ENCODE peak calls at places on chromosome 10, in six cellular contexts. H is adrenal gland, C is ovary, E is IMR-90, V is esophagus muscularis mucosa, U is thyroid gland. J is an unnamed sample.

GRCh38 chr10:116268976-116269375 is 4.0 kb downstream of the GFRA1 start:
- DNase-seq in H (no peak), C (no peak), E (no peak), V (no peak), U (no peak), J (no peak)

GRCh38 chr10:129277080-129277479 is 190.0 kb upstream of the MGMT start:
- DNase-seq in H (no peak), C (no peak), E (no peak), V (no peak), U (no peak), J (no peak)

GRCh38 chr10:102261196-102261595 is 15.9 kb downstream of the GBF1 start:
- DNase-seq in H (no peak), C (no peak), E (no peak), V (no peak), U (no peak), J (no peak)

GRCh38 chr10:121540773-121541395 is 57.4 kb downstream of the FGFR2 start:
- DNase-seq in H (no peak), C (no peak), E (no peak), V (no peak), U (no peak), J (no peak)

GRCh38 chr10:118734477-118734876 is 20.3 kb downstream of the CACUL1 start:
- DNase-seq in H (no peak), C (no peak), E (no peak), V (no peak), U (no peak), J (no peak)

GRCh38 chr10:33329178-33329577 is 5.3 kb downstream of the NRP1 start:
- DNase-seq in H (no peak), C (no peak), E (no peak), V (no peak), U (no peak), J (no peak)

GRCh38 chr10:65570143-65571010 is 1355.5 kb upstream of the LRRTM3 start:
- DNase-seq in H (peak), C (peak), E (peak), V (no peak), U (peak), J (peak)

GRCh38 chr10:3902054-3902808 is 117.2 kb upstream of the KLF6 start:
- DNase-seq in H (no peak), C (no peak), E (no peak), V (no peak), U (no peak), J (no peak)

GRCh38 chr10:78754269-78755074 is 314.3 kb upstream of the ZMIZ1 start:
- DNase-seq in H (no peak), C (no peak), E (peak), V (no peak), U (peak), J (no peak)

GRCh38 chr10:72297281-72297967 is 23.7 kb downstream of the DDIT4 start:
- DNase-seq in H (peak), C (peak), E (peak), V (peak), U (peak), J (no peak)

GRCh38 chr10:23005150-23005549 is 77.3 kb downstream of the ARMC3 start:
- DNase-seq in H (no peak), C (no peak), E (no peak), V (no peak), U (no peak), J (no peak)

GRCh38 chr10:68067508-68067907 is 7.6 kb downstream of the HERC4 start:
- DNase-seq in H (no peak), C (no peak), E (no peak), V (no peak), U (no peak), J (no peak)

GRCh38 chr10:114920459-114920858 is 17.5 kb upstream of the TRUB1 start:
- DNase-seq in H (no peak), C (no peak), E (no peak), V (peak), U (no peak), J (no peak)

GRCh38 chr10:33341638-33342037 is 7.2 kb upstream of the NRP1 start:
- DNase-seq in H (no peak), C (no peak), E (peak), V (no peak), U (no peak), J (no peak)

GRCh38 chr10:3785849-3786290 is 861 bp upstream of the KLF6 start:
- DNase-seq in H (no peak), C (peak), E (peak), V (peak), U (no peak), J (no peak)

GRCh38 chr10:66513504-66513903 is 412.3 kb upstream of the LRRTM3 start:
- DNase-seq in H (no peak), C (no peak), E (no peak), V (no peak), U (no peak), J (no peak)

GRCh38 chr10:48976208-48976607 is 36.6 kb upstream of the LRRC18 start:
- DNase-seq in H (peak), C (no peak), E (peak), V (no peak), U (peak), J (peak)

GRCh38 chr10:79049931-79050895 is 18.6 kb upstream of the ZMIZ1 start:
- DNase-seq in H (peak), C (no peak), E (peak), V (no peak), U (no peak), J (no peak)

GRCh38 chr10:5092848-5093790 is 1.1 kb upstream of the AKR1C3 start:
- DNase-seq in H (no peak), C (no peak), E (no peak), V (no peak), U (no peak), J (no peak)

GRCh38 chr10:68043030-68043429 is 32.1 kb downstream of the HERC4 start:
- DNase-seq in H (no peak), C (no peak), E (peak), V (no peak), U (no peak), J (peak)

GRCh38 chr10:114492351-114493037 is 88.2 kb upstream of the AFAP1L2 start:
- DNase-seq in H (no peak), C (no peak), E (peak), V (no peak), U (no peak), J (no peak)

GRCh38 chr10:5512881-5513698 is 11.7 kb upstream of the CALML3 start:
- DNase-seq in H (no peak), C (no peak), E (no peak), V (no peak), U (no peak), J (no peak)

GRCh38 chr10:94052901-94053638 is 59.3 kb downstream of the PLCE1 start:
- DNase-seq in H (no peak), C (no peak), E (no peak), V (no peak), U (peak), J (no peak)

GRCh38 chr10:85548038-85548437 is 818.6 kb downstream of the GRID1 start:
- DNase-seq in H (no peak), C (no peak), E (no peak), V (no peak), U (peak), J (peak)

GRCh38 chr10:35271086-35271834 is 65.0 kb upstream of the CCNY start:
- DNase-seq in H (no peak), C (no peak), E (no peak), V (no peak), U (no peak), J (no peak)

GRCh38 chr10:72096115-72097000 is 8.0 kb upstream of the SPOCK2 start:
- DNase-seq in H (no peak), C (no peak), E (peak), V (peak), U (no peak), J (no peak)

GRCh38 chr10:63703113-63703670 is 182.0 kb downstream of the REEP3 start:
- DNase-seq in H (no peak), C (no peak), E (peak), V (no peak), U (no peak), J (no peak)

GRCh38 chr10:125263551-125263950 is 103.2 kb upstream of the CTBP2 start:
- DNase-seq in H (no peak), C (no peak), E (peak), V (no peak), U (no peak), J (peak)

GRCh38 chr10:84140036-84140379 is 699 bp downstream of the GHITM start:
- DNase-seq in H (peak), C (peak), E (peak), V (no peak), U (peak), J (no peak)

GRCh38 chr10:46293832-46294640 is 7.2 kb downstream of the ANTXRL start:
- DNase-seq in H (peak), C (peak), E (no peak), V (no peak), U (no peak), J (no peak)

GRCh38 chr10:11825796-11826414 is 2.7 kb downstream of the PROSER2 start:
- DNase-seq in H (no peak), C (no peak), E (no peak), V (no peak), U (no peak), J (no peak)

GRCh38 chr10:58963101-58963534 is 213.3 kb upstream of the PHYHIPL start:
- DNase-seq in H (no peak), C (no peak), E (no peak), V (no peak), U (peak), J (no peak)

DNA sequence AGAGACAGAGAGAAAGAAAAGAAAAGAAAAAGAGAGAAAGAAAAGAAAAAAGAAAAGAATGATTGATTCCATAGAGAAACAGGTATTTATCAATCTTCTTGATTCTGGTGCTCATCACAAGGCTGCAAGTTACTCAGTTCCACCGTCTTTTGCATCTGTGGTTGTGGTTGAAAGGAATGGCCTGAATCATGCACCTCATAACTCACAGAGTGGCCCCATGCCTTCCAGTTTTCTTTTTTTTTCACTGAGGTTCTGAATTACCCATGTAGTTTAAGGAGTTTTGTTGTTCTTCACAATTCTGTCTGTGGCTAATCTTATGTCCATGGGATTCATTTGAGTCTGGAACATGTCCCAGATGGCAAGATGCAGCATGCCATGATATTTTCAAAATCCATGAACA is 156.0 kb downstream of the ZNF33B start:
- DNase-seq in H (no peak), C (no peak), E (peak), V (no peak), U (no peak), J (no peak)
- TF ChIP-seq POLR2A in H (no peak), C (no peak), E (no peak), V (no peak), U (no peak), J (no peak)

GRCh38 chr10:43408331-43408709 is 666 bp downstream of the HNRNPF start:
- DNase-seq in H (no peak), C (no peak), E (no peak), V (no peak), U (no peak), J (no peak)

GRCh38 chr10:43409385-43410109 is 561 bp upstream of the HNRNPF start:
- DNase-seq in H (peak), C (no peak), E (no peak), V (no peak), U (no peak), J (no peak)

GRCh38 chr10:43408710-43409384 is at the start of gene HNRNPF:
- DNase-seq in H (peak), C (peak), E (peak), V (peak), U (peak), J (peak)

GRCh38 chr10:43407148-43407575 is 1.8 kb downstream of the HNRNPF start:
- DNase-seq in H (peak), C (peak), E (peak), V (no peak), U (peak), J (no peak)

GRCh38 chr10:43407576-43408330 is 1.2 kb downstream of the HNRNPF start:
- DNase-seq in H (peak), C (peak), E (peak), V (peak), U (peak), J (peak)
- TF ChIP-seq POLR2A in H (peak), C (peak), E (peak), V (peak), U (no peak), J (peak)

GRCh38 chr10:122548699-122549098 is 11.9 kb upstream of the DMBT1 start:
- DNase-seq in H (no peak), C (no peak), E (no peak), V (no peak), U (no peak), J (no peak)

GRCh38 chr10:122546242-122546641 is 14.3 kb upstream of the DMBT1 start:
- DNase-seq in H (no peak), C (no peak), E (no peak), V (no peak), U (no peak), J (no peak)

GRCh38 chr10:122544493-122544892 is 16.1 kb upstream of the DMBT1 start:
- DNase-seq in H (no peak), C (no peak), E (no peak), V (no peak), U (peak), J (no peak)

GRCh38 chr10:122541541-122542002 is 19.0 kb upstream of the DMBT1 start:
- DNase-seq in H (no peak), C (no peak), E (no peak), V (no peak), U (no peak), J (no peak)

DNA sequence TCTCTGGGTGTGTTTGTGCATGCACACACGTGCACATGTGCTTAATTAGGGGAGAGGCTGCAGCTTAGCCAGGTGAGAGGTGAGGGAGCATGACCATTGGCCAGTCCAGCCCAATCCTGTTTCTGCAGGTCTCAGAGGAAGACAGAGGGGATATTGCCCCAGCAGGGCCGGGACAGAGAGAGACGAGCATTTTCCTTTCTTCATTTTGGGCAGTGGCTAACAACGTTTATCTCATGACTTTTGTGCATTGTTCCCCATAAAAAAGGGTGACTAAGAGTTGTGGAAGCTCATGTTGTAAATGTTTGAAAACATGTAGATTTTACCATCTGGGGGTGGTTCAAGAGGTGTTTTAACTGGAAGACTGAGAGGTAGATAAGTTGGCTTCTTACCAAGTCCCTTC is 16.9 kb upstream of the DMBT1 start:
- DNase-seq in H (no peak), C (no peak), E (no peak), V (no peak), U (no peak), J (no peak)
- TF ChIP-seq POLR2A in H (no peak), C (no peak), E (no peak), V (no peak), U (no peak), J (no peak)

GRCh38 chr10:60944159-60944909 is at the start of gene RHOBTB1:
- DNase-seq in H (peak), C (peak), E (peak), V (peak), U (peak), J (peak)
- TF ChIP-seq POLR2A in H (peak), C (peak), E (peak), V (peak), U (no peak), J (peak)

GRCh38 chr10:75401569-75402485 is at the start of gene ZNF503:
- DNase-seq in H (peak), C (peak), E (peak), V (peak), U (peak), J (peak)
- TF ChIP-seq POLR2A in H (peak), C (peak), E (peak), V (peak), U (peak), J (peak)

GRCh38 chr10:97498841-97499560 is at the start of gene UBTD1:
- DNase-seq in H (peak), C (peak), E (peak), V (no peak), U (peak), J (peak)

GRCh38 chr10:97499561-97500296 is 1.0 kb downstream of the UBTD1 start:
- DNase-seq in H (peak), C (peak), E (peak), V (peak), U (peak), J (peak)

GRCh38 chr10:97497572-97498075 is 598 bp downstream of the MMS19 start:
- DNase-seq in H (peak), C (peak), E (peak), V (peak), U (peak), J (peak)

GRCh38 chr10:97500297-97500575 is 1.5 kb downstream of the UBTD1 start:
- DNase-seq in H (no peak), C (no peak), E (no peak), V (no peak), U (no peak), J (no peak)

DNA sequence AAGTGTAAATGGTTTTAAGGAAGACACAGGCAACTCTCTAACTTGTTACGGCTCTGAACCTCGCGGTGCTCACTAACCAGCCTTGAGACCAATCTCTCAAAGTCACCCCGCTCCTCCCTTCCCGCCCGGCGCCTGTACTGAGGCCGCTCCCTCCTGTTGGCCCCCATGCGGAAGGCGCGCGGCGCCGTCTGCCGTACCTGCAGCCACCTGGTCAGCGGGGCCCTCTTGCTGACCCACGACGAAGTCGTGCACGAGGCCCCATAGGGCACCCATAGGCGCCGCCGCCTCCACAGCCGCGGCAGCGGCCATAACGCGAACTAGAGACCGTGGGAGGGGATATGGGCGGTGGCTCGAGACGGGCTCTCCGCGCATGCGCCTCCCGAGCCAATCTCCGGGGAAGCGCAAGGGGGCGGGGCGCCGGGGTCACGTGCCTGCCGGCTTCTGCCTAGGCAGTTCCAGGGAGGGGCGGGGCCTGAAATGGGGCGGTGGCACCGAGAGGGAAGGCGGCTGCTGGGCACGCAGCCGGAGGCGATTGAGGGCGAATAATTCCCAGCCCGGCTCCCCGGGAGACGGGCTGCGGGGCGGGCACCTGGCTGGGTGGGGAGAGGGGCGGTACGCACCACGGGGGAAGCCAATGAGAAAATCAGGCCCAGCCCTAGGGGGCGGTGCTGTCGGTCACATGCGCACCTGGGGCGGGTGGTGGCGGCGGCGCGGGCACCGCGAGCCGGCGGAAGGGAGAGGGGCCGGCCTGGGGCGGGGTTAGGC is at the start of gene MMS19:
- DNase-seq in H (peak), C (peak), E (peak), V (peak), U (peak), J (peak)
- TF ChIP-seq POLR2A in H (peak), C (peak), E (peak), V (peak), U (peak), J (peak)

GRCh38 chr10:16436758-16437539 is at the start of gene PTER:
- DNase-seq in H (peak), C (peak), E (peak), V (peak), U (peak), J (peak)
- TF ChIP-seq POLR2A in H (peak), C (no peak), E (no peak), V (no peak), U (peak), J (no peak)